ENCODE peak calls at places on chromosomes 5 and 9, in four cellular contexts. J is mucosa of gallbladder, F is WTC11, X is heart right ventricle. U is an unnamed sample.

GRCh38 chr9:85040141-85040540 is 370.6 kb downstream of the NTRK2 start:
- DNase-seq in X (no peak), J (no peak), F (no peak), U (no peak)

GRCh38 chr9:70049672-70050271 is 6.1 kb downstream of the MAMDC2 start:
- DNase-seq in J (peak), X (peak), F (no peak), U (no peak)

GRCh38 chr9:110886832-110887231 is 151.4 kb downstream of the LPAR1 start:
- DNase-seq in F (no peak), X (no peak), J (no peak), U (no peak)

GRCh38 chr5:159887050-159887449 is 29.2 kb upstream of the ADRA1B start:
- DNase-seq in X (no peak), J (no peak), F (no peak), U (no peak)

GRCh38 chr9:115845648-115846312 is 307.8 kb upstream of the PAPPA start:
- DNase-seq in J (peak), X (no peak), F (no peak), U (peak)

GRCh38 chr5:156474251-156474650 is 147.3 kb downstream of the SGCD start:
- DNase-seq in J (no peak), F (no peak), X (peak), U (no peak)

GRCh38 chr9:112332977-112333638 is at the start of gene PTBP3:
- DNase-seq in X (peak), J (peak), F (peak), U (no peak)

GRCh38 chr9:136362450-136362784 is 1.1 kb downstream of the DNLZ start:
- DNase-seq in J (no peak), X (no peak), F (no peak), U (no peak)

GRCh38 chr5:17308326-17309065 is 91.1 kb downstream of the BASP1 start:
- DNase-seq in F (no peak), J (no peak), X (no peak), U (no peak)

GRCh38 chr9:120212853-120213200 is 367.1 kb downstream of the CDK5RAP2 start:
- DNase-seq in X (no peak), J (no peak), F (no peak), U (no peak)

GRCh38 chr5:170861855-170862766 is at the start of gene RANBP17:
- DNase-seq in J (peak), X (peak), F (peak), U (no peak)

GRCh38 chr5:42277293-42277692 is 145.9 kb upstream of the GHR start:
- DNase-seq in J (no peak), F (no peak), X (no peak), U (no peak)

GRCh38 chr5:38673671-38674071 is 117.2 kb upstream of the LIFR start:
- DNase-seq in J (no peak), F (peak), X (no peak), U (no peak)

GRCh38 chr5:14156611-14157493 is 13.7 kb downstream of the TRIO start:
- DNase-seq in X (no peak), F (no peak), J (no peak), U (peak)

GRCh38 chr5:92403308-92403707 is 1020.2 kb upstream of the ARRDC3 start:
- DNase-seq in F (no peak), J (no peak), X (no peak), U (no peak)

GRCh38 chr9:908806-909205 is 67.3 kb downstream of the DMRT1 start:
- DNase-seq in F (peak), X (no peak), J (no peak), U (no peak)

GRCh38 chr5:181190711-181191525 is 14.1 kb downstream of the TRIM7 start:
- DNase-seq in X (peak), F (peak), J (no peak), U (no peak)

GRCh38 chr5:134246771-134247329 is 21.0 kb upstream of the PPP2CA start:
- DNase-seq in J (no peak), X (peak), F (no peak), U (no peak)

GRCh38 chr5:149749481-149750365 is 19.6 kb downstream of the PPARGC1B start:
- DNase-seq in J (no peak), F (no peak), X (no peak), U (no peak)

GRCh38 chr5:170267431-170268152 is 30.0 kb downstream of the LCP2 start:
- DNase-seq in F (peak), J (peak), X (peak), U (peak)

GRCh38 chr5:34771076-34771475 is 67.9 kb upstream of the TTC23L start:
- DNase-seq in F (no peak), X (no peak), J (no peak), U (no peak)

GRCh38 chr5:30112842-30113241 is 1080.6 kb upstream of the CDH6 start:
- DNase-seq in X (no peak), J (no peak), F (no peak), U (no peak)

GRCh38 chr9:136567651-136568287 is 21.9 kb upstream of the NOTCH1 start:
- DNase-seq in F (peak), X (peak), J (peak), U (no peak)

GRCh38 chr5:112342364-112342763 is 76.7 kb downstream of the EPB41L4A start:
- DNase-seq in F (no peak), X (no peak), J (no peak), U (no peak)

GRCh38 chr9:109251080-109251775 is 69.6 kb downstream of the EPB41L4B start:
- DNase-seq in F (no peak), X (peak), J (no peak), U (no peak)

GRCh38 chr5:106172681-106173532 is 1497.8 kb downstream of the EFNA5 start:
- DNase-seq in X (no peak), J (no peak), F (no peak), U (no peak)

GRCh38 chr5:158170060-158170459 is 311.1 kb upstream of the CLINT1 start:
- DNase-seq in X (no peak), J (peak), F (no peak), U (no peak)

GRCh38 chr9:37037744-37038640 is 3.9 kb upstream of the PAX5 start:
- DNase-seq in J (no peak), F (peak), X (no peak), U (no peak)

GRCh38 chr9:126036881-126037291 is 289.7 kb downstream of the PBX3 start:
- DNase-seq in X (no peak), F (no peak), J (no peak), U (no peak)

GRCh38 chr5:139223481-139223880 is 25.3 kb upstream of the SIL1 start:
- DNase-seq in J (no peak), X (no peak), F (no peak), U (no peak)

GRCh38 chr5:66144799-66145390 is 795 bp downstream of the SREK1 start:
- DNase-seq in F (no peak), J (no peak), X (no peak), U (peak)

GRCh38 chr9:19618816-19619215 is 170.0 kb downstream of the SLC24A2 start:
- DNase-seq in X (no peak), J (no peak), F (no peak), U (no peak)

GRCh38 chr5:74239268-74239667 is 401.3 kb downstream of the ENC1 start:
- DNase-seq in J (no peak), F (no peak), X (no peak), U (no peak)

GRCh38 chr9:133713211-133713959 is 24.8 kb downstream of the SARDH start:
- DNase-seq in F (no peak), J (no peak), X (no peak), U (no peak)

GRCh38 chr9:107283621-107284616 is 840 bp downstream of the RAD23B start:
- DNase-seq in J (peak), F (peak), X (peak), U (no peak)

GRCh38 chr5:5344606-5345005 is 77.9 kb upstream of the ICE1 start:
- DNase-seq in J (no peak), X (no peak), F (no peak), U (no peak)

GRCh38 chr9:123033864-123034598 is 564 bp downstream of the GPR21 start:
- DNase-seq in J (no peak), X (no peak), F (no peak), U (no peak)

GRCh38 chr9:110214090-110214489 is 6.1 kb upstream of the C9orf152 start:
- DNase-seq in F (no peak), X (no peak), J (no peak), U (no peak)

GRCh38 chr9:14788846-14789245 is 66.3 kb upstream of the CER1 start:
- DNase-seq in X (no peak), F (no peak), J (no peak), U (no peak)

GRCh38 chr9:83570359-83570758 is 32.2 kb upstream of the FRMD3 start:
- DNase-seq in F (no peak), J (no peak), X (no peak), U (no peak)

U was measured in kidney epithelial cell.